ENCODE peak calls at places on chromosomes 6 and 20, in nine cellular contexts. R is activated naive CD4-positive, alpha-beta T cell treated with Interleukin-2 at 50 U/mL for 16 hours; J is activated T-helper 1 cell treated with anti-CD3 and anti-CD28 coated beads, Interleukin-2, amount 50 U/mL, for 16 hours; T is A673; G is BE2C; E is RPMI7951; X is NCI-H1092 treated with DMSO at 0.1 percent for 48 hours; Q is nephron progenitor cell; N is mesendoderm. S is an unnamed sample.

GRCh38 chr6:22880686-22881433 is 311.5 kb downstream of the HDGFL1 start:
- DNase-seq in X (no peak), E (peak; percentile 87), T (peak; percentile 15), R (no peak), N (peak; percentile 82), G (no peak), Q (no peak), J (no peak), S (no peak)

GRCh38 chr6:43274916-43275597 is 23.0 kb upstream of the SLC22A7 start:
- DNase-seq in X (peak; percentile 26), T (no peak), R (peak; percentile 40), J (peak; percentile 10), Q (peak; percentile 65), G (no peak), E (no peak), N (no peak), S (no peak)

GRCh38 chr6:6689413-6690143 is 101.1 kb downstream of the LY86 start:
- DNase-seq in G (no peak), Q (no peak), R (no peak), E (peak; percentile 31), J (no peak), X (no peak), T (no peak), N (no peak), S (no peak)

GRCh38 chr6:77353129-77353528 is 110.2 kb downstream of the HTR1B start:
- DNase-seq in J (no peak), X (no peak), N (no peak), R (no peak), Q (no peak), E (no peak), G (no peak), T (no peak), S (no peak)

GRCh38 chr20:38187512-38187911 is 22.4 kb upstream of the TGM2 start:
- DNase-seq in G (no peak), Q (peak; percentile 37), N (peak; percentile 69), J (no peak), E (peak; percentile 76), T (no peak), X (no peak), R (no peak), S (no peak)

GRCh38 chr6:111503194-111503593 is 20.2 kb upstream of the REV3L start:
- DNase-seq in J (no peak), R (no peak), N (peak; percentile 86), Q (no peak), X (no peak), T (peak; percentile 54), E (peak; percentile 85), G (peak; percentile 26), S (no peak)

GRCh38 chr20:19828233-19828632 is 70.2 kb downstream of the RIN2 start:
- DNase-seq in J (no peak), N (no peak), X (peak; percentile 4), G (no peak), Q (no peak), R (peak; percentile 30), T (peak; percentile 55), E (peak; percentile 93), S (no peak)

GRCh38 chr6:162999575-163000285 is 272.0 kb downstream of the PACRG start:
- DNase-seq in T (no peak), Q (no peak), N (no peak), X (no peak), G (no peak), E (peak; percentile 84), J (no peak), R (no peak), S (no peak)

GRCh38 chr20:10447028-10447427 is 11.9 kb downstream of the SLX4IP start:
- DNase-seq in R (peak; percentile 58), N (no peak), G (peak; percentile 49), T (peak; percentile 84), E (peak; percentile 88), X (no peak), J (peak; percentile 23), Q (no peak), S (no peak)

GRCh38 chr6:157744202-157744601 is 78.8 kb upstream of the SNX9 start:
- DNase-seq in R (no peak), T (no peak), G (no peak), X (no peak), E (no peak), J (no peak), Q (no peak), N (no peak), S (no peak)